ENCODE peak calls at places on chromosomes 16 and 17, in four cellular contexts. One of them, this sample, is unnamed.

GRCh38 chr16:57231821-57232350 is 13.2 kb upstream of the ARL2BP start:
- DNase-seq in NCI-H2029: no peak
- DNase-seq in upper lobe of right lung: no peak
- DNase-seq in HEK293T: no peak
- DNase-seq in this sample: no peak

GRCh38 chr17:4544656-4545216 is 10.4 kb downstream of the MYBBP1A start:
- DNase-seq in HEK293T: no peak
- DNase-seq in upper lobe of right lung: no peak
- DNase-seq in NCI-H2029: no peak
- DNase-seq in this sample: no peak

GRCh38 chr16:4272114-4272954 is 489 bp downstream of the TFAP4 start:
- DNase-seq in HEK293T: peak; percentile 44
- DNase-seq in NCI-H2029: no peak
- DNase-seq in upper lobe of right lung: peak; percentile 84
- DNase-seq in this sample: peak; percentile 68

GRCh38 chr16:17467923-17468540 is 2.7 kb downstream of the XYLT1 start:
- DNase-seq in upper lobe of right lung: peak; percentile 70
- DNase-seq in NCI-H2029: peak; percentile 44
- DNase-seq in HEK293T: peak; percentile 55
- DNase-seq in this sample: peak; percentile 90

GRCh38 chr16:19290860-19291259 is 5.3 kb downstream of the CLEC19A start:
- DNase-seq in HEK293T: no peak
- DNase-seq in NCI-H2029: no peak
- DNase-seq in upper lobe of right lung: no peak
- DNase-seq in this sample: no peak

GRCh38 chr16:1082266-1082951 is 9.9 kb downstream of the SSTR5 start:
- DNase-seq in HEK293T: no peak
- DNase-seq in NCI-H2029: no peak
- DNase-seq in upper lobe of right lung: no peak
- DNase-seq in this sample: no peak

GRCh38 chr17:29061036-29061435 is 18.1 kb downstream of the PIPOX start:
- DNase-seq in NCI-H2029: no peak
- DNase-seq in upper lobe of right lung: no peak
- DNase-seq in HEK293T: no peak
- DNase-seq in this sample: no peak

GRCh38 chr16:22424161-22424937 is 49.9 kb upstream of the CDR2 start:
- DNase-seq in upper lobe of right lung: no peak
- DNase-seq in HEK293T: no peak
- DNase-seq in NCI-H2029: no peak
- DNase-seq in this sample: no peak

GRCh38 chr17:80720624-80721577 is 176.3 kb downstream of the RPTOR start:
- DNase-seq in NCI-H2029: no peak
- DNase-seq in HEK293T: no peak
- DNase-seq in upper lobe of right lung: no peak
- DNase-seq in this sample: peak; percentile 58

GRCh38 chr17:80771612-80772005 is 220.0 kb upstream of the CHMP6 start:
- DNase-seq in NCI-H2029: no peak
- DNase-seq in HEK293T: no peak
- DNase-seq in upper lobe of right lung: no peak
- DNase-seq in this sample: no peak

GRCh38 chr16:46920402-46921068 is 36.4 kb downstream of the GPT2 start:
- DNase-seq in upper lobe of right lung: no peak
- DNase-seq in NCI-H2029: no peak
- DNase-seq in HEK293T: no peak
- DNase-seq in this sample: peak; percentile 21

GRCh38 chr17:80786887-80787286 is 204.8 kb upstream of the CHMP6 start:
- DNase-seq in NCI-H2029: no peak
- DNase-seq in upper lobe of right lung: no peak
- DNase-seq in HEK293T: no peak
- DNase-seq in this sample: no peak

GRCh38 chr17:75552425-75552824 is 26.9 kb downstream of the LLGL2 start:
- DNase-seq in HEK293T: no peak
- DNase-seq in upper lobe of right lung: no peak
- DNase-seq in NCI-H2029: no peak
- DNase-seq in this sample: no peak

GRCh38 chr16:22614271-22614947 is 103.7 kb downstream of the NPIPB5 start:
- DNase-seq in HEK293T: no peak
- DNase-seq in upper lobe of right lung: no peak
- DNase-seq in NCI-H2029: no peak
- DNase-seq in this sample: no peak

GRCh38 chr16:65319621-65320231 is 197.9 kb upstream of the CDH11 start:
- DNase-seq in NCI-H2029: no peak
- DNase-seq in HEK293T: no peak
- DNase-seq in upper lobe of right lung: no peak
- DNase-seq in this sample: no peak